ENCODE peak calls at places on chromosomes 7 and 10, in seven cellular contexts. F is ureter, R is cardiac muscle cell, X is tibial artery, Y is hippocampal formation, U is GM12865, Z is PC-9. D is an unnamed sample.

GRCh38 chr7:3063016-3063753 is 19.5 kb upstream of the CARD11 start:
- DNase-seq in F (no peak), R (no peak), X (no peak), Y (no peak), U (peak), Z (no peak), D (no peak)

GRCh38 chr7:155066417-155066950 is 3.6 kb upstream of the HTR5A start:
- DNase-seq in F (no peak), R (no peak), X (no peak), Y (no peak), U (no peak), Z (no peak), D (no peak)

GRCh38 chr10:113073549-113074189 is 123.6 kb downstream of the TCF7L2 start:
- DNase-seq in F (peak), R (no peak), X (peak), Y (no peak), U (no peak), Z (peak), D (no peak)

GRCh38 chr10:110918633-110919348 is at the start of gene BBIP1:
- DNase-seq in F (peak), R (no peak), X (no peak), Y (peak), U (peak), Z (peak), D (no peak)

GRCh38 chr7:6934981-6935380 is 108.9 kb upstream of the CCZ1B start:
- DNase-seq in F (no peak), R (no peak), X (no peak), Y (no peak), U (no peak), Z (no peak), D (no peak)

GRCh38 chr7:40469481-40469880 is 334.7 kb downstream of the SUGCT start:
- DNase-seq in F (no peak), R (no peak), X (no peak), Y (no peak), U (no peak), Z (no peak), D (no peak)

GRCh38 chr7:122543891-122544290 is 155.0 kb downstream of the RNF133 start:
- DNase-seq in F (no peak), R (no peak), X (no peak), Y (no peak), U (no peak), Z (no peak), D (no peak)

GRCh38 chr10:69685802-69686585 is 55.9 kb downstream of the FAM241B start:
- DNase-seq in F (peak), R (peak), X (peak), Y (no peak), U (no peak), Z (no peak), D (no peak)

GRCh38 chr7:101985646-101986199 is 168.3 kb downstream of the CUX1 start:
- DNase-seq in F (no peak), R (peak), X (no peak), Y (no peak), U (peak), Z (no peak), D (no peak)

GRCh38 chr10:48470893-48471805 is 133.7 kb downstream of the ARHGAP22 start:
- DNase-seq in F (peak), R (no peak), X (no peak), Y (no peak), U (no peak), Z (no peak), D (no peak)

GRCh38 chr7:105649727-105650381 is 68.6 kb upstream of the EFCAB10 start:
- DNase-seq in F (no peak), R (no peak), X (no peak), Y (no peak), U (no peak), Z (peak), D (no peak)

GRCh38 chr10:127322286-127322685 is 125.9 kb upstream of the INSYN2A start:
- DNase-seq in F (no peak), R (no peak), X (no peak), Y (no peak), U (no peak), Z (no peak), D (no peak)

GRCh38 chr7:25075459-25075858 is 49.6 kb downstream of the CYCS start:
- DNase-seq in F (no peak), R (no peak), X (no peak), Y (no peak), U (peak), Z (no peak), D (no peak)

GRCh38 chr10:63711866-63712716 is 190.9 kb downstream of the REEP3 start:
- DNase-seq in F (peak), R (no peak), X (peak), Y (peak), U (no peak), Z (peak), D (no peak)

GRCh38 chr7:15753834-15754600 is 67.5 kb upstream of the MEOX2 start:
- DNase-seq in F (no peak), R (no peak), X (no peak), Y (no peak), U (no peak), Z (no peak), D (no peak)

GRCh38 chr7:24978837-24979469 is 1.0 kb downstream of the OSBPL3 start:
- DNase-seq in F (peak), R (peak), X (no peak), Y (no peak), U (peak), Z (peak), D (no peak)

D was measured in D721Med.